ENCODE peak calls at places on chromosomes 5 and 9, in nine cellular contexts. One of them, this sample, is unnamed.

GRCh38 chr9:123069010-123069481 is 35.6 kb downstream of the GPR21 start:
- DNase-seq in astrocyte: peak; percentile 95
- DNase-seq in effector CD8-positive, alpha-beta T cell: no peak
- DNase-seq in ELF-1: no peak
- DNase-seq in glutamatergic neuron: no peak
- DNase-seq in iris pigment epithelial cell: peak; percentile 96
- DNase-seq in glomerular endothelial cell: no peak
- DNase-seq in pancreas: no peak
- DNase-seq in naive thymus-derived CD8-positive, alpha-beta T cell: no peak
- DNase-seq in this sample: no peak

GRCh38 chr9:134595014-134595413 is 46.6 kb upstream of the COL5A1 start:
- DNase-seq in astrocyte: no peak
- DNase-seq in effector CD8-positive, alpha-beta T cell: no peak
- DNase-seq in ELF-1: no peak
- DNase-seq in glutamatergic neuron: no peak
- DNase-seq in iris pigment epithelial cell: no peak
- DNase-seq in glomerular endothelial cell: no peak
- DNase-seq in pancreas: peak; percentile 45
- DNase-seq in naive thymus-derived CD8-positive, alpha-beta T cell: no peak
- DNase-seq in this sample: no peak

GRCh38 chr9:128983536-128983935 is 36.0 kb downstream of the NUP188 start:
- DNase-seq in astrocyte: no peak
- DNase-seq in effector CD8-positive, alpha-beta T cell: no peak
- DNase-seq in ELF-1: no peak
- DNase-seq in glutamatergic neuron: no peak
- DNase-seq in iris pigment epithelial cell: no peak
- DNase-seq in glomerular endothelial cell: no peak
- DNase-seq in pancreas: no peak
- DNase-seq in naive thymus-derived CD8-positive, alpha-beta T cell: no peak
- DNase-seq in this sample: no peak

GRCh38 chr5:171469336-171469735 is 49.9 kb downstream of the FGF18 start:
- DNase-seq in astrocyte: no peak
- DNase-seq in effector CD8-positive, alpha-beta T cell: no peak
- DNase-seq in ELF-1: peak; percentile 38
- DNase-seq in glutamatergic neuron: no peak
- DNase-seq in iris pigment epithelial cell: no peak
- DNase-seq in glomerular endothelial cell: no peak
- DNase-seq in pancreas: no peak
- DNase-seq in naive thymus-derived CD8-positive, alpha-beta T cell: no peak
- DNase-seq in this sample: no peak

GRCh38 chr5:71816307-71816706 is 97.2 kb downstream of the CARTPT start:
- DNase-seq in astrocyte: no peak
- DNase-seq in effector CD8-positive, alpha-beta T cell: no peak
- DNase-seq in ELF-1: no peak
- DNase-seq in glutamatergic neuron: no peak
- DNase-seq in iris pigment epithelial cell: no peak
- DNase-seq in glomerular endothelial cell: no peak
- DNase-seq in pancreas: no peak
- DNase-seq in naive thymus-derived CD8-positive, alpha-beta T cell: no peak
- DNase-seq in this sample: no peak

GRCh38 chr5:141742866-141743651 is 61.0 kb upstream of the ARAP3 start:
- DNase-seq in astrocyte: peak; percentile 18
- DNase-seq in effector CD8-positive, alpha-beta T cell: no peak
- DNase-seq in ELF-1: peak; percentile 77
- DNase-seq in glutamatergic neuron: no peak
- DNase-seq in iris pigment epithelial cell: peak; percentile 26
- DNase-seq in glomerular endothelial cell: no peak
- DNase-seq in pancreas: peak; percentile 65
- DNase-seq in naive thymus-derived CD8-positive, alpha-beta T cell: no peak
- DNase-seq in this sample: no peak

GRCh38 chr5:74166064-74166463 is 474.5 kb downstream of the ENC1 start:
- DNase-seq in astrocyte: peak; percentile 61
- DNase-seq in effector CD8-positive, alpha-beta T cell: no peak
- DNase-seq in ELF-1: no peak
- DNase-seq in glutamatergic neuron: no peak
- DNase-seq in iris pigment epithelial cell: peak; percentile 69
- DNase-seq in glomerular endothelial cell: peak; percentile 58
- DNase-seq in pancreas: no peak
- DNase-seq in naive thymus-derived CD8-positive, alpha-beta T cell: no peak
- DNase-seq in this sample: no peak

GRCh38 chr5:110179291-110179690 is 489.6 kb downstream of the MAN2A1 start:
- DNase-seq in astrocyte: no peak
- DNase-seq in effector CD8-positive, alpha-beta T cell: no peak
- DNase-seq in ELF-1: no peak
- DNase-seq in glutamatergic neuron: no peak
- DNase-seq in iris pigment epithelial cell: no peak
- DNase-seq in glomerular endothelial cell: no peak
- DNase-seq in pancreas: no peak
- DNase-seq in naive thymus-derived CD8-positive, alpha-beta T cell: no peak
- DNase-seq in this sample: peak; percentile 64

GRCh38 chr9:127452481-127453092 is 1.3 kb downstream of the LRSAM1 start:
- DNase-seq in astrocyte: peak; percentile 25
- DNase-seq in effector CD8-positive, alpha-beta T cell: no peak
- DNase-seq in ELF-1: no peak
- DNase-seq in glutamatergic neuron: no peak
- DNase-seq in iris pigment epithelial cell: no peak
- DNase-seq in glomerular endothelial cell: no peak
- DNase-seq in pancreas: peak; percentile 65
- DNase-seq in naive thymus-derived CD8-positive, alpha-beta T cell: no peak
- DNase-seq in this sample: no peak

GRCh38 chr5:136350339-136350738 is 15.0 kb downstream of the TRPC7 start:
- DNase-seq in astrocyte: no peak
- DNase-seq in effector CD8-positive, alpha-beta T cell: no peak
- DNase-seq in ELF-1: no peak
- DNase-seq in glutamatergic neuron: no peak
- DNase-seq in iris pigment epithelial cell: no peak
- DNase-seq in glomerular endothelial cell: no peak
- DNase-seq in pancreas: no peak
- DNase-seq in naive thymus-derived CD8-positive, alpha-beta T cell: no peak
- DNase-seq in this sample: no peak

GRCh38 chr9:79588488-79588887 is 16.7 kb downstream of the TLE4 start:
- DNase-seq in astrocyte: no peak
- DNase-seq in effector CD8-positive, alpha-beta T cell: no peak
- DNase-seq in ELF-1: no peak
- DNase-seq in glutamatergic neuron: no peak
- DNase-seq in iris pigment epithelial cell: no peak
- DNase-seq in glomerular endothelial cell: no peak
- DNase-seq in pancreas: no peak
- DNase-seq in naive thymus-derived CD8-positive, alpha-beta T cell: no peak
- DNase-seq in this sample: no peak

GRCh38 chr9:113228130-113228665 is 6.9 kb downstream of the SLC31A1 start:
- DNase-seq in astrocyte: no peak
- DNase-seq in effector CD8-positive, alpha-beta T cell: no peak
- DNase-seq in ELF-1: no peak
- DNase-seq in glutamatergic neuron: no peak
- DNase-seq in iris pigment epithelial cell: no peak
- DNase-seq in glomerular endothelial cell: no peak
- DNase-seq in pancreas: no peak
- DNase-seq in naive thymus-derived CD8-positive, alpha-beta T cell: no peak
- DNase-seq in this sample: no peak

GRCh38 chr9:95462419-95463121 is 54.2 kb downstream of the PTCH1 start:
- DNase-seq in astrocyte: peak; percentile 84
- DNase-seq in effector CD8-positive, alpha-beta T cell: peak; percentile 27
- DNase-seq in ELF-1: peak; percentile 91
- DNase-seq in glutamatergic neuron: peak; percentile 77
- DNase-seq in iris pigment epithelial cell: peak; percentile 84
- DNase-seq in glomerular endothelial cell: peak; percentile 18
- DNase-seq in pancreas: no peak
- DNase-seq in naive thymus-derived CD8-positive, alpha-beta T cell: peak; percentile 86
- DNase-seq in this sample: peak; percentile 89

GRCh38 chr5:75729321-75729720 is 12.1 kb upstream of the POC5 start:
- DNase-seq in astrocyte: no peak
- DNase-seq in effector CD8-positive, alpha-beta T cell: no peak
- DNase-seq in ELF-1: no peak
- DNase-seq in glutamatergic neuron: no peak
- DNase-seq in iris pigment epithelial cell: no peak
- DNase-seq in glomerular endothelial cell: no peak
- DNase-seq in pancreas: no peak
- DNase-seq in naive thymus-derived CD8-positive, alpha-beta T cell: no peak
- DNase-seq in this sample: no peak

GRCh38 chr5:172906888-172907287 is 52.3 kb upstream of the RPL26L1 start:
- DNase-seq in astrocyte: no peak
- DNase-seq in effector CD8-positive, alpha-beta T cell: no peak
- DNase-seq in ELF-1: no peak
- DNase-seq in glutamatergic neuron: no peak
- DNase-seq in iris pigment epithelial cell: no peak
- DNase-seq in glomerular endothelial cell: no peak
- DNase-seq in pancreas: no peak
- DNase-seq in naive thymus-derived CD8-positive, alpha-beta T cell: no peak
- DNase-seq in this sample: no peak

GRCh38 chr5:168746893-168747640 is 167.9 kb upstream of the PANK3 start:
- DNase-seq in astrocyte: no peak
- DNase-seq in effector CD8-positive, alpha-beta T cell: no peak
- DNase-seq in ELF-1: no peak
- DNase-seq in glutamatergic neuron: no peak
- DNase-seq in iris pigment epithelial cell: no peak
- DNase-seq in glomerular endothelial cell: no peak
- DNase-seq in pancreas: no peak
- DNase-seq in naive thymus-derived CD8-positive, alpha-beta T cell: no peak
- DNase-seq in this sample: no peak

GRCh38 chr5:170571331-170571731 is 67.5 kb downstream of the KCNIP1 start:
- DNase-seq in astrocyte: peak; percentile 86
- DNase-seq in effector CD8-positive, alpha-beta T cell: no peak
- DNase-seq in ELF-1: peak; percentile 62
- DNase-seq in glutamatergic neuron: no peak
- DNase-seq in iris pigment epithelial cell: peak; percentile 89
- DNase-seq in glomerular endothelial cell: no peak
- DNase-seq in pancreas: no peak
- DNase-seq in naive thymus-derived CD8-positive, alpha-beta T cell: no peak
- DNase-seq in this sample: no peak

GRCh38 chr9:72012642-72013041 is 47.8 kb downstream of the C9orf57 start:
- DNase-seq in astrocyte: no peak
- DNase-seq in effector CD8-positive, alpha-beta T cell: no peak
- DNase-seq in ELF-1: no peak
- DNase-seq in glutamatergic neuron: no peak
- DNase-seq in iris pigment epithelial cell: no peak
- DNase-seq in glomerular endothelial cell: no peak
- DNase-seq in pancreas: no peak
- DNase-seq in naive thymus-derived CD8-positive, alpha-beta T cell: no peak
- DNase-seq in this sample: no peak

GRCh38 chr5:5306696-5307095 is 115.8 kb upstream of the ICE1 start:
- DNase-seq in astrocyte: peak; percentile 82
- DNase-seq in effector CD8-positive, alpha-beta T cell: no peak
- DNase-seq in ELF-1: no peak
- DNase-seq in glutamatergic neuron: no peak
- DNase-seq in iris pigment epithelial cell: peak; percentile 14
- DNase-seq in glomerular endothelial cell: no peak
- DNase-seq in pancreas: no peak
- DNase-seq in naive thymus-derived CD8-positive, alpha-beta T cell: no peak
- DNase-seq in this sample: no peak

GRCh38 chr5:6732634-6733410 is 19.6 kb downstream of the TENT4A start:
- DNase-seq in astrocyte: peak; percentile 73
- DNase-seq in effector CD8-positive, alpha-beta T cell: no peak
- DNase-seq in ELF-1: no peak
- DNase-seq in glutamatergic neuron: peak; percentile 15
- DNase-seq in iris pigment epithelial cell: peak; percentile 76
- DNase-seq in glomerular endothelial cell: peak; percentile 65
- DNase-seq in pancreas: no peak
- DNase-seq in naive thymus-derived CD8-positive, alpha-beta T cell: no peak
- DNase-seq in this sample: no peak

GRCh38 chr5:14240366-14240765 is 97.2 kb downstream of the TRIO start:
- DNase-seq in astrocyte: peak; percentile 36
- DNase-seq in effector CD8-positive, alpha-beta T cell: no peak
- DNase-seq in ELF-1: no peak
- DNase-seq in glutamatergic neuron: no peak
- DNase-seq in iris pigment epithelial cell: peak; percentile 38
- DNase-seq in glomerular endothelial cell: no peak
- DNase-seq in pancreas: no peak
- DNase-seq in naive thymus-derived CD8-positive, alpha-beta T cell: no peak
- DNase-seq in this sample: no peak

GRCh38 chr5:30401479-30402058 is 791.9 kb upstream of the CDH6 start:
- DNase-seq in astrocyte: peak; percentile 18
- DNase-seq in effector CD8-positive, alpha-beta T cell: no peak
- DNase-seq in ELF-1: no peak
- DNase-seq in glutamatergic neuron: peak; percentile 77
- DNase-seq in iris pigment epithelial cell: peak; percentile 51
- DNase-seq in glomerular endothelial cell: no peak
- DNase-seq in pancreas: no peak
- DNase-seq in naive thymus-derived CD8-positive, alpha-beta T cell: no peak
- DNase-seq in this sample: peak; percentile 44

GRCh38 chr5:134118212-134118611 is 3.7 kb downstream of the TCF7 start:
- DNase-seq in astrocyte: no peak
- DNase-seq in effector CD8-positive, alpha-beta T cell: no peak
- DNase-seq in ELF-1: no peak
- DNase-seq in glutamatergic neuron: no peak
- DNase-seq in iris pigment epithelial cell: no peak
- DNase-seq in glomerular endothelial cell: no peak
- DNase-seq in pancreas: no peak
- DNase-seq in naive thymus-derived CD8-positive, alpha-beta T cell: peak; percentile 15
- DNase-seq in this sample: no peak

GRCh38 chr5:157366741-157367684 is 93.0 kb upstream of the NIPAL4 start:
- DNase-seq in astrocyte: peak; percentile 70
- DNase-seq in effector CD8-positive, alpha-beta T cell: no peak
- DNase-seq in ELF-1: peak; percentile 67
- DNase-seq in glutamatergic neuron: peak; percentile 70
- DNase-seq in iris pigment epithelial cell: peak; percentile 83
- DNase-seq in glomerular endothelial cell: no peak
- DNase-seq in pancreas: no peak
- DNase-seq in naive thymus-derived CD8-positive, alpha-beta T cell: no peak
- DNase-seq in this sample: peak; percentile 37

GRCh38 chr5:134509308-134510040 is 16.0 kb upstream of the JADE2 start:
- DNase-seq in astrocyte: peak; percentile 63
- DNase-seq in effector CD8-positive, alpha-beta T cell: no peak
- DNase-seq in ELF-1: peak; percentile 73
- DNase-seq in glutamatergic neuron: no peak
- DNase-seq in iris pigment epithelial cell: peak; percentile 15
- DNase-seq in glomerular endothelial cell: no peak
- DNase-seq in pancreas: peak; percentile 63
- DNase-seq in naive thymus-derived CD8-positive, alpha-beta T cell: no peak
- DNase-seq in this sample: no peak

GRCh38 chr5:34045996-34046395 is 3.0 kb upstream of the C1QTNF3 start:
- DNase-seq in astrocyte: peak; percentile 62
- DNase-seq in effector CD8-positive, alpha-beta T cell: no peak
- DNase-seq in ELF-1: no peak
- DNase-seq in glutamatergic neuron: no peak
- DNase-seq in iris pigment epithelial cell: peak; percentile 39
- DNase-seq in glomerular endothelial cell: no peak
- DNase-seq in pancreas: no peak
- DNase-seq in naive thymus-derived CD8-positive, alpha-beta T cell: no peak
- DNase-seq in this sample: no peak

GRCh38 chr9:132857601-132858342 is 20.3 kb downstream of the AK8 start:
- DNase-seq in astrocyte: no peak
- DNase-seq in effector CD8-positive, alpha-beta T cell: no peak
- DNase-seq in ELF-1: peak; percentile 65
- DNase-seq in glutamatergic neuron: peak; percentile 31
- DNase-seq in iris pigment epithelial cell: peak; percentile 52
- DNase-seq in glomerular endothelial cell: no peak
- DNase-seq in pancreas: no peak
- DNase-seq in naive thymus-derived CD8-positive, alpha-beta T cell: no peak
- DNase-seq in this sample: peak; percentile 53

GRCh38 chr5:155594270-155594669 is 580.7 kb downstream of the KIF4B start:
- DNase-seq in astrocyte: no peak
- DNase-seq in effector CD8-positive, alpha-beta T cell: no peak
- DNase-seq in ELF-1: no peak
- DNase-seq in glutamatergic neuron: no peak
- DNase-seq in iris pigment epithelial cell: no peak
- DNase-seq in glomerular endothelial cell: no peak
- DNase-seq in pancreas: no peak
- DNase-seq in naive thymus-derived CD8-positive, alpha-beta T cell: no peak
- DNase-seq in this sample: no peak

GRCh38 chr9:6911901-6912650 is 154.3 kb downstream of the KDM4C start:
- DNase-seq in astrocyte: no peak
- DNase-seq in effector CD8-positive, alpha-beta T cell: no peak
- DNase-seq in ELF-1: no peak
- DNase-seq in glutamatergic neuron: no peak
- DNase-seq in iris pigment epithelial cell: no peak
- DNase-seq in glomerular endothelial cell: no peak
- DNase-seq in pancreas: no peak
- DNase-seq in naive thymus-derived CD8-positive, alpha-beta T cell: no peak
- DNase-seq in this sample: no peak

GRCh38 chr5:77893225-77893860 is 117.2 kb upstream of the TBCA start:
- DNase-seq in astrocyte: peak; percentile 97
- DNase-seq in effector CD8-positive, alpha-beta T cell: no peak
- DNase-seq in ELF-1: peak; percentile 50
- DNase-seq in glutamatergic neuron: no peak
- DNase-seq in iris pigment epithelial cell: peak; percentile 98
- DNase-seq in glomerular endothelial cell: peak; percentile 80
- DNase-seq in pancreas: no peak
- DNase-seq in naive thymus-derived CD8-positive, alpha-beta T cell: no peak
- DNase-seq in this sample: no peak

GRCh38 chr5:147216552-147217154 is 18.2 kb upstream of the STK32A start:
- DNase-seq in astrocyte: peak; percentile 14
- DNase-seq in effector CD8-positive, alpha-beta T cell: no peak
- DNase-seq in ELF-1: peak; percentile 54
- DNase-seq in glutamatergic neuron: no peak
- DNase-seq in iris pigment epithelial cell: peak; percentile 30
- DNase-seq in glomerular endothelial cell: no peak
- DNase-seq in pancreas: no peak
- DNase-seq in naive thymus-derived CD8-positive, alpha-beta T cell: no peak
- DNase-seq in this sample: no peak